ENCODE peak calls at places on chromosomes 6 and 20, in four cellular contexts. Z is memory B cell, T is astrocyte of the cerebellum, W is DMS153. B is an unnamed sample.

GRCh38 chr20:58402305-58402704 is 13.3 kb downstream of the VAPB start:
- DNase-seq in Z (no peak), T (no peak), W (no peak), B (no peak)

GRCh38 chr6:90131091-90131490 is 165.6 kb downstream of the BACH2 start:
- DNase-seq in Z (no peak), T (no peak), W (no peak), B (no peak)

GRCh38 chr6:39416728-39417127 is 94.2 kb upstream of the KCNK16 start:
- DNase-seq in Z (no peak), T (peak; percentile 51), W (no peak), B (peak; percentile 36)

GRCh38 chr6:139336994-139337393 is 37.5 kb downstream of the CITED2 start:
- DNase-seq in Z (no peak), T (no peak), W (no peak), B (no peak)

GRCh38 chr20:50172347-50173013 is 18.1 kb upstream of the CEBPB start:
- DNase-seq in Z (no peak), T (no peak), W (peak; percentile 15), B (no peak)

GRCh38 chr20:60253471-60253870 is 295.2 kb downstream of the CDH26 start:
- DNase-seq in Z (no peak), T (no peak), W (no peak), B (no peak)

GRCh38 chr6:42118162-42119001 is 24.0 kb downstream of the C6orf132 start:
- DNase-seq in Z (no peak), T (no peak), W (no peak), B (no peak)

GRCh38 chr20:50120935-50121693 is 8.2 kb upstream of the UBE2V1 start:
- DNase-seq in Z (peak; percentile 44), T (no peak), W (peak; percentile 43), B (no peak)

GRCh38 chr6:7165736-7166296 is 58.1 kb downstream of the RREB1 start:
- DNase-seq in Z (no peak), T (no peak), W (no peak), B (no peak)

GRCh38 chr6:162960674-162961457 is 233.1 kb downstream of the PACRG start:
- DNase-seq in Z (no peak), T (no peak), W (no peak), B (no peak)

GRCh38 chr6:149170564-149171452 is 146.7 kb upstream of the TAB2 start:
- DNase-seq in Z (no peak), T (no peak), W (peak; percentile 57), B (no peak)

GRCh38 chr6:152206072-152206818 is 398.8 kb downstream of the ESR1 start:
- DNase-seq in Z (no peak), T (no peak), W (no peak), B (no peak)

GRCh38 chr20:10671850-10672578 is 1.8 kb downstream of the JAG1 start:
- DNase-seq in Z (no peak), T (no peak), W (no peak), B (no peak)

GRCh38 chr6:69220293-69220847 is 576.4 kb downstream of the LMBRD1 start:
- DNase-seq in Z (no peak), T (no peak), W (no peak), B (no peak)

GRCh38 chr20:3218307-3218988 is 9.2 kb downstream of the ITPA start:
- DNase-seq in Z (peak; percentile 86), T (no peak), W (peak; percentile 25), B (no peak)

GRCh38 chr20:22583773-22584629 is at the start of gene FOXA2:
- DNase-seq in Z (no peak), T (no peak), W (no peak), B (no peak)

GRCh38 chr6:152160346-152160745 is 352.9 kb downstream of the ESR1 start:
- DNase-seq in Z (no peak), T (no peak), W (no peak), B (no peak)

GRCh38 chr20:20085071-20085470 is 32.7 kb downstream of the CFAP61 start:
- DNase-seq in Z (no peak), T (no peak), W (no peak), B (no peak)

GRCh38 chr20:37881601-37882343 is 21.2 kb upstream of the VSTM2L start:
- DNase-seq in Z (no peak), T (no peak), W (peak; percentile 31), B (no peak)

B was measured in smooth muscle cell of the brain vasculature.